ENCODE peak calls at places on chromosomes 3 and 15, in six cellular contexts. X, V, I, T, F and E are unnamed samples.

GRCh38 chr15:69893863-69894262 is 203.9 kb downstream of the TLE3 start:
- DNase-seq in F (peak; percentile 59), X (no peak), V (peak; percentile 13), T (no peak), I (peak; percentile 56), E (peak; percentile 7)

GRCh38 chr15:77036537-77037474 is 34.1 kb downstream of the TSPAN3 start:
- DNase-seq in V (no peak), I (no peak), X (no peak), T (no peak), F (no peak), E (no peak)

GRCh38 chr3:105483476-105483875 is 116.8 kb downstream of the ALCAM start:
- DNase-seq in I (no peak), F (peak; percentile 67), V (no peak), T (no peak), X (no peak), E (no peak)

GRCh38 chr3:38640661-38641441 is 8.6 kb downstream of the SCN5A start:
- DNase-seq in F (no peak), T (no peak), V (no peak), X (no peak), I (no peak), E (no peak)

GRCh38 chr3:61637088-61638051 is 76.0 kb downstream of the PTPRG start:
- DNase-seq in F (peak; percentile 31), T (no peak), V (no peak), I (peak; percentile 14), X (peak; percentile 50), E (peak; percentile 47)

GRCh38 chr3:177278016-177278415 is 80.7 kb upstream of the TBL1XR1 start:
- DNase-seq in F (no peak), I (no peak), V (no peak), T (no peak), X (no peak), E (no peak)

GRCh38 chr3:100864471-100865268 is 128.6 kb downstream of the ABI3BP start:
- DNase-seq in F (no peak), I (no peak), V (no peak), X (no peak), T (no peak), E (no peak)

GRCh38 chr15:98952381-98952803 is 55.2 kb downstream of the PGPEP1L start:
- DNase-seq in T (no peak), F (peak; percentile 6), X (peak; percentile 57), V (no peak), I (no peak), E (peak; percentile 69)

GRCh38 chr3:127656906-127657305 is 15.8 kb upstream of the ABTB1 start:
- DNase-seq in F (no peak), V (no peak), T (no peak), X (no peak), I (no peak), E (no peak)

GRCh38 chr3:194773666-194774455 is 88.2 kb downstream of the FAM43A start:
- DNase-seq in I (no peak), V (peak; percentile 27), F (no peak), T (no peak), X (no peak), E (no peak)

GRCh38 chr15:31212286-31212685 is 110.8 kb upstream of the TRPM1 start:
- DNase-seq in I (no peak), X (no peak), V (no peak), T (no peak), F (no peak), E (no peak)